ENCODE peak calls at places on chromosome 2, in six cellular contexts. T, L, N, Q, F and D are unnamed samples.

GRCh38 chr2:239910851-239911629 is 114.1 kb downstream of the NDUFA10 start:
- DNase-seq in N (no peak), T (peak), F (peak), Q (no peak), L (no peak), D (peak)

GRCh38 chr2:197453914-197454398 is 604 bp downstream of the COQ10B start:
- DNase-seq in T (no peak), Q (no peak), F (no peak), L (peak), N (peak), D (no peak)

GRCh38 chr2:113291191-113291590 is 12.5 kb upstream of the PAX8 start:
- DNase-seq in T (no peak), N (no peak), L (no peak), Q (no peak), F (no peak), D (peak)

GRCh38 chr2:225806105-225806504 is 406.6 kb downstream of the NYAP2 start:
- DNase-seq in Q (no peak), F (no peak), N (peak), L (no peak), T (no peak), D (no peak)

GRCh38 chr2:100767810-100768806 is 51.8 kb upstream of the NPAS2 start:
- DNase-seq in T (no peak), Q (no peak), F (no peak), L (no peak), N (no peak), D (no peak)

GRCh38 chr2:188665196-188665595 is 309.0 kb upstream of the COL3A1 start:
- DNase-seq in F (no peak), T (no peak), N (peak), Q (no peak), L (no peak), D (no peak)

GRCh38 chr2:110804915-110805314 is 72.5 kb downstream of the ACOXL start:
- DNase-seq in T (no peak), F (no peak), N (no peak), L (no peak), Q (no peak), D (no peak)

GRCh38 chr2:200447139-200447855 is 62.6 kb downstream of the KCTD18 start:
- DNase-seq in Q (no peak), L (no peak), T (no peak), N (peak), F (no peak), D (no peak)

GRCh38 chr2:180276733-180277132 is 269.6 kb upstream of the CWC22 start:
- DNase-seq in F (no peak), T (no peak), N (no peak), Q (no peak), L (no peak), D (no peak)

GRCh38 chr2:60979231-60979630 is 38.3 kb upstream of the PEX13 start:
- DNase-seq in F (no peak), Q (no peak), T (no peak), N (no peak), L (no peak), D (no peak)

GRCh38 chr2:173990970-173991819 is 26.0 kb upstream of the SP3 start:
- DNase-seq in T (peak), Q (peak), L (no peak), N (peak), F (peak), D (peak)

GRCh38 chr2:96107883-96108551 is 8.4 kb downstream of the ADRA2B start:
- DNase-seq in N (no peak), Q (no peak), L (no peak), F (no peak), T (peak), D (no peak)

GRCh38 chr2:40783704-40784103 is 331.8 kb upstream of the SLC8A1 start:
- DNase-seq in N (no peak), Q (no peak), F (no peak), L (no peak), T (no peak), D (no peak)

GRCh38 chr2:152571035-152571766 is 146.1 kb downstream of the PRPF40A start:
- DNase-seq in F (no peak), N (no peak), Q (no peak), T (no peak), L (no peak), D (peak)

GRCh38 chr2:99657691-99658258 is 168.0 kb upstream of the REV1 start:
- DNase-seq in Q (no peak), N (no peak), F (no peak), L (no peak), T (no peak), D (no peak)

GRCh38 chr2:175396696-175397095 is 215.2 kb upstream of the ATP5MC3 start:
- DNase-seq in L (no peak), Q (no peak), F (no peak), T (no peak), N (no peak), D (no peak)

GRCh38 chr2:85231242-85231805 is 96.5 kb downstream of the TGOLN2 start:
- DNase-seq in T (no peak), N (no peak), Q (no peak), F (no peak), L (no peak), D (no peak)

GRCh38 chr2:128660836-128661235 is 342.2 kb upstream of the HS6ST1 start:
- DNase-seq in N (no peak), T (no peak), Q (no peak), L (no peak), F (no peak), D (no peak)

GRCh38 chr2:47644351-47644750 is 138.6 kb upstream of the MSH6 start:
- DNase-seq in Q (no peak), T (no peak), F (no peak), L (no peak), N (no peak), D (no peak)

GRCh38 chr2:98777076-98777475 is 46.1 kb upstream of the MGAT4A start:
- DNase-seq in N (no peak), F (no peak), T (no peak), L (no peak), Q (no peak), D (no peak)

GRCh38 chr2:213238753-213239591 is 45.3 kb upstream of the SPAG16 start:
- DNase-seq in T (peak), F (no peak), L (peak), Q (no peak), N (peak), D (peak)

GRCh38 chr2:160199683-160200389 is at the start of gene ITGB6:
- DNase-seq in L (no peak), F (no peak), Q (no peak), T (no peak), N (no peak), D (no peak)
- H3K4me3 ChIP-seq in L (no peak), F (no peak), Q (no peak), T (no peak), N (no peak), D (no peak)

DNA sequence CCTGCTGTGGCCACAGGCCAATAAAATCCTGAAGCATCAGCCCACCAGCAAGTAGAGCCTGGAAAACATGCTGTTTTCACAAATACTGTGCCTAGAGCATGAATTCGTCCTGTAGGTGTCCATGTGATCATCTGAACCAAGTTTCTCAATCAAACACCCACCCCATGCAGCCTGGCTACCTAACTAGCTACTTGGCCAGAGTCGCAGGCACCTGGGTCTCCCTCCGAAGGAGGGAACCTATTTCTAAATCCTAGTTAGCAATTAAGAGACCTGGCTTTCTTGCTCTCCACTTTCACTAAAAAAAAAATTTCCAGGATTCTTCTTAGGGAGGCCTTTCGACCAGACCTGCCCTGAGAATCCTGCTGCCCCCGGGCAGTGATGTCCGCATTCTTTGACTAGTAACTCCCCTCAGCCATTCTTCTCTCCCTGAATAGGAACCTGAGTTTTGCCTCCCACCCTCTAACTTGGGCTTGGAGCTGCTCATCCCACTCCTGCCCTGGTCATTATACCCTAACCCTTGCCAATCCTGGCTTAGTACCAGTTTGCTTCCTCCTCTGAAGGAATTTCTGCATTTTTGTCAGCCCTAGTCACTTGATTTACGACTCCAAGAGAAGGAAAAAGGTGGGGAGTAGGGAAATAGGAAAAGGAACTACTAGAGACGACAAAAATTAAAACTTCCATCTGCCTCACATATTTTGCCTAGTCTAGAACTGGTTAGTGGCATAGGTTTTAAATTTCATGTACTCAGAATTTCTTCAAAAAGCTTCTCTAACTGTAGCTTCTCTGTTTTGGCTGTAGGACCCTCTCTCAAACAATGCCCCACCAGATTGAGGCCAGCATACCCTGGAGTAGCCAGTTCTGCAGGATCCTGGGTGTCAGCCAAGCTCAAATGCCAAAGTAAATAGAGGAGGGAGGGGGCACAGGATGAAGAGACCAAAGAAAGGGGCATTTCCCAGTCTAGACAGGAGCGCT is 25.4 kb upstream of the TANK start:
- DNase-seq in F (no peak), N (peak), Q (peak), T (peak), L (no peak), D (peak)
- H3K4me3 ChIP-seq in F (no peak), N (no peak), Q (no peak), T (no peak), L (peak), D (peak)

DNA sequence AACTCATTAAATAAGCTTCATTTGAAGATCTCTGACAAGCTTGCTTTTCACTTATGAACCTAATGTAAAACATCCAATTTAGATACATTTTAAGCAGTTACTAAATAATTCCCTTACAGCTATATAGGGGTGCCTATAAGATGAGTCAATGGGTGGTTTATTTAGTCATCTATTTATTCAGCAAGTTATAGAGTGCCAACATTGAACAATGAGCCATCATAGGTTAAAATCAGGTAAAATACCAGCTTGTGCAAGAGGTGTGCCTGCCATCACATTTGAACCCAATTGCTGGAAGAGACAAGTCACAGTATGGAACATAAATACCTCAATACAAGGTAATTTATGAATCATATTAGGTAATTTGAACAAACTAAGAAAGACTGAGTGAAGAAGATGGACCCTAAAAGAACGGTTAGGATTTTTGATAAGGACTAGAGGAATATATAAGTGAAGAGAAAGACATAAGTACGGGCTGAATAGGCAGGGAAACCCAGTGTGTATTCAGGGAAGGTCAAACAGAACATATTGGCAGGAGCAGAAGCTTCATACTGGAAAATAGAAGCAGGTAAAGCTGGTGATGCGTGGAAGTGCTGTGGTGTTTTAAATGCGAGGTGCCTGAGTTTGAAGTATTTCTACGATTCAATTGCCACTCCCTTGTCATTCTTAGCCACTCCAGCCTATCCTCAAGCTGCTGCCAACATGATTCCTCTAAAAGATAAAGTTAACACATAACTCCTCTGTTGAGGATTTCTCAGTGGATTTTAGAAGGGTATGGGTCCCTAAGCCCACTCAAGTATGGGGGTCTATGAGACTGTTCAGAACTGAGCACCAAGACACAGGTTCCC is 18.9 kb upstream of the STAT4 start:
- DNase-seq in T (no peak), Q (no peak), N (no peak), L (no peak), F (no peak), D (no peak)
- H3K4me3 ChIP-seq in T (no peak), Q (no peak), N (no peak), L (peak), F (no peak), D (no peak)

GRCh38 chr2:5616019-5616418 is 76.2 kb upstream of the SOX11 start:
- DNase-seq in F (no peak), L (no peak), T (no peak), Q (no peak), N (no peak), D (no peak)

GRCh38 chr2:5618271-5618670 is 73.9 kb upstream of the SOX11 start:
- DNase-seq in Q (no peak), L (no peak), F (no peak), T (no peak), N (no peak), D (no peak)

GRCh38 chr2:5617796-5618195 is 74.4 kb upstream of the SOX11 start:
- DNase-seq in F (no peak), T (no peak), L (no peak), Q (no peak), N (no peak), D (no peak)
- H3K4me3 ChIP-seq in F (no peak), T (no peak), L (no peak), Q (no peak), N (no peak), D (no peak)

GRCh38 chr2:69600425-69600824 is 43.1 kb downstream of the AAK1 start:
- DNase-seq in T (no peak), L (no peak), N (no peak), Q (no peak), F (no peak), D (no peak)

GRCh38 chr2:69594341-69594740 is 49.2 kb downstream of the AAK1 start:
- DNase-seq in F (no peak), N (peak), T (no peak), Q (no peak), L (no peak), D (no peak)

GRCh38 chr2:69601179-69601612 is 42.3 kb downstream of the AAK1 start:
- DNase-seq in L (peak), T (no peak), F (no peak), Q (no peak), N (peak), D (no peak)

GRCh38 chr2:69597105-69597504 is 46.4 kb downstream of the AAK1 start:
- DNase-seq in Q (no peak), T (no peak), F (no peak), N (no peak), L (no peak), D (no peak)

GRCh38 chr2:69597843-69598610 is 45.5 kb downstream of the AAK1 start:
- DNase-seq in F (no peak), L (no peak), T (no peak), Q (no peak), N (no peak), D (no peak)
- H3K4me3 ChIP-seq in F (no peak), L (no peak), T (no peak), Q (no peak), N (no peak), D (no peak)

GRCh38 chr2:157441072-157441454 is 2.8 kb downstream of the CYTIP start:
- DNase-seq in F (no peak), Q (no peak), T (no peak), L (no peak), N (peak), D (no peak)

GRCh38 chr2:157442136-157442535 is 1.8 kb downstream of the CYTIP start:
- DNase-seq in T (no peak), L (no peak), Q (no peak), F (no peak), N (no peak), D (no peak)

GRCh38 chr2:157443795-157444642 is at the start of gene CYTIP:
- DNase-seq in L (no peak), T (no peak), N (no peak), Q (no peak), F (no peak), D (no peak)

GRCh38 chr2:157443090-157443489 is 799 bp downstream of the CYTIP start:
- DNase-seq in T (no peak), N (no peak), L (no peak), Q (no peak), F (no peak), D (no peak)

GRCh38 chr2:157442636-157443035 is 1.3 kb downstream of the CYTIP start:
- DNase-seq in N (no peak), Q (no peak), T (no peak), F (no peak), L (no peak), D (no peak)
- H3K4me3 ChIP-seq in N (no peak), Q (no peak), T (no peak), F (no peak), L (no peak), D (peak)

GRCh38 chr2:30235008-30235655 is 3.8 kb downstream of the LBH start:
- DNase-seq in Q (no peak), T (no peak), N (no peak), L (no peak), F (no peak), D (no peak)

GRCh38 chr2:30237346-30238142 is 6.2 kb downstream of the LBH start:
- DNase-seq in L (no peak), T (no peak), Q (no peak), N (no peak), F (no peak), D (no peak)

GRCh38 chr2:30235859-30236535 is 4.7 kb downstream of the LBH start:
- DNase-seq in Q (no peak), F (no peak), L (no peak), T (no peak), N (no peak), D (no peak)

GRCh38 chr2:30238143-30238800 is 6.9 kb downstream of the LBH start:
- DNase-seq in T (no peak), Q (no peak), F (no peak), N (no peak), L (no peak), D (no peak)

DNA sequence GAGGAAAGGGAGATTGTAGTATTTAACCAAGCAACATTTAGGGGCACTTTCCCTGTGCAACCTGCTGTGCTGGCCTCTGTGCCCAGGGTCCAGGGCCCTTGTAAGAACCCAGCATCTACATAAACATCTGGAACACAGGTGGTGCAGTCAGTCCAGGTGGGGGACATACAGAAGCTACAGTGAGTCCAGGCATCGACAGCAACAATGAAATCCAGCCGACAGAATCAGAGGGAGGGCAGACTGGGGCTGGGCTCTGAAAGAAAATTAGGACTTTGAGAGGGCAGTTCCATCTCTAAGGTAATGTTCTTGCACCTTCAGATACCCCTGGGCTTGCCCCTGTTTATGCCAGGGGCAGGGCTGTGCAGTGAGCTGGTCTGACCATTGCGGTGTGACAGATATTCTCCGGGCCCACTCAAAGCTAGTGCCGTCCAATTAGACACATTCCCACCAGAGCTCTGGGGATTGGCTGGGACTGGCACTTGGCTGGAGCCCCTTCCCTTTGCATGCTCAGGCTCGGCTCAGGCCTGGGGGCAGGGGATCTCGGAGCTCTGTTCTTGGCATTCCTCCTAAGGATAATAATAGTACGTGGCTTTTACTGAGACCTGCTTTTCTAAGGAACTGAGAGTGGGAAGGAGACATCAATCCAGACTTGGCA is 5.4 kb downstream of the LBH start:
- DNase-seq in F (no peak), N (no peak), Q (peak), T (peak), L (no peak), D (no peak)
- H3K4me3 ChIP-seq in F (no peak), N (no peak), Q (no peak), T (no peak), L (no peak), D (no peak)

GRCh38 chr2:172739651-172740050 is 4.0 kb downstream of the RAPGEF4 start:
- DNase-seq in T (no peak), Q (no peak), L (no peak), F (no peak), N (no peak), D (no peak)

GRCh38 chr2:172740871-172741270 is 5.2 kb downstream of the RAPGEF4 start:
- DNase-seq in Q (no peak), F (no peak), T (no peak), N (no peak), L (no peak), D (no peak)

GRCh38 chr2:172736419-172737174 is 952 bp downstream of the RAPGEF4 start:
- DNase-seq in L (no peak), T (no peak), Q (no peak), N (no peak), F (no peak), D (no peak)

GRCh38 chr2:172735646-172736418 is at the start of gene RAPGEF4:
- DNase-seq in F (no peak), N (no peak), Q (no peak), T (no peak), L (peak), D (no peak)

GRCh38 chr2:172734711-172735645 is 667 bp upstream of the RAPGEF4 start:
- DNase-seq in Q (no peak), N (no peak), T (no peak), L (peak), F (no peak), D (peak)
- H3K4me3 ChIP-seq in Q (peak), N (no peak), T (peak), L (peak), F (peak), D (peak)

GRCh38 chr2:381919-382833 is 94.3 kb upstream of the ALKAL2 start:
- DNase-seq in T (no peak), Q (no peak), L (no peak), F (no peak), N (no peak), D (no peak)
- H3K4me3 ChIP-seq in T (no peak), Q (no peak), L (no peak), F (no peak), N (no peak), D (no peak)